ENCODE peak calls at places on chromosome 7, in ten cellular contexts. One of them, this sample, is unnamed.

GRCh38 chr7:157621131-157621681 is 284.4 kb downstream of the DNAJB6 start:
- DNase-seq in AG04450: no peak
- DNase-seq in pancreas: no peak
- DNase-seq in OCI-LY7: no peak
- DNase-seq in Calu3: no peak
- DNase-seq in endothelial cell: no peak
- DNase-seq in psoas muscle: peak
- DNase-seq in AG09319: no peak
- DNase-seq in foreskin fibroblast: no peak
- DNase-seq in fibroblast of pulmonary artery: no peak
- DNase-seq in this sample: no peak

GRCh38 chr7:8511810-8512209 is 78.4 kb downstream of the NXPH1 start:
- DNase-seq in fibroblast of pulmonary artery: no peak
- DNase-seq in psoas muscle: no peak
- DNase-seq in OCI-LY7: no peak
- DNase-seq in foreskin fibroblast: no peak
- DNase-seq in AG09319: no peak
- DNase-seq in Calu3: no peak
- DNase-seq in pancreas: no peak
- DNase-seq in AG04450: no peak
- DNase-seq in endothelial cell: no peak
- DNase-seq in this sample: no peak

GRCh38 chr7:28130277-28130676 is 50.3 kb downstream of the JAZF1 start:
- DNase-seq in Calu3: no peak
- DNase-seq in OCI-LY7: no peak
- DNase-seq in AG04450: peak
- DNase-seq in foreskin fibroblast: peak
- DNase-seq in endothelial cell: no peak
- DNase-seq in fibroblast of pulmonary artery: peak
- DNase-seq in AG09319: peak
- DNase-seq in psoas muscle: no peak
- DNase-seq in pancreas: no peak
- DNase-seq in this sample: peak

GRCh38 chr7:88243345-88243909 is 23.6 kb upstream of the SRI start:
- DNase-seq in foreskin fibroblast: peak
- DNase-seq in psoas muscle: no peak
- DNase-seq in endothelial cell: peak
- DNase-seq in AG09319: no peak
- DNase-seq in pancreas: no peak
- DNase-seq in fibroblast of pulmonary artery: peak
- DNase-seq in Calu3: peak
- DNase-seq in OCI-LY7: peak
- DNase-seq in AG04450: no peak
- DNase-seq in this sample: peak

GRCh38 chr7:25933921-25934320 is 218.1 kb upstream of the NFE2L3 start:
- DNase-seq in AG09319: no peak
- DNase-seq in foreskin fibroblast: no peak
- DNase-seq in OCI-LY7: no peak
- DNase-seq in Calu3: no peak
- DNase-seq in pancreas: no peak
- DNase-seq in fibroblast of pulmonary artery: no peak
- DNase-seq in endothelial cell: no peak
- DNase-seq in psoas muscle: no peak
- DNase-seq in AG04450: no peak
- DNase-seq in this sample: no peak

GRCh38 chr7:68384581-68384980 is 1213.7 kb upstream of the AUTS2 start:
- DNase-seq in AG09319: no peak
- DNase-seq in pancreas: no peak
- DNase-seq in endothelial cell: no peak
- DNase-seq in fibroblast of pulmonary artery: no peak
- DNase-seq in psoas muscle: no peak
- DNase-seq in foreskin fibroblast: no peak
- DNase-seq in Calu3: no peak
- DNase-seq in AG04450: no peak
- DNase-seq in OCI-LY7: no peak
- DNase-seq in this sample: no peak

GRCh38 chr7:4700577-4701235 is 18.6 kb downstream of the FOXK1 start:
- DNase-seq in endothelial cell: no peak
- DNase-seq in pancreas: no peak
- DNase-seq in foreskin fibroblast: no peak
- DNase-seq in AG09319: no peak
- DNase-seq in psoas muscle: no peak
- DNase-seq in Calu3: no peak
- DNase-seq in OCI-LY7: no peak
- DNase-seq in AG04450: peak
- DNase-seq in fibroblast of pulmonary artery: peak
- DNase-seq in this sample: no peak

GRCh38 chr7:158684329-158684728 is 20.3 kb downstream of the NCAPG2 start:
- DNase-seq in Calu3: no peak
- DNase-seq in OCI-LY7: no peak
- DNase-seq in endothelial cell: no peak
- DNase-seq in fibroblast of pulmonary artery: peak
- DNase-seq in foreskin fibroblast: no peak
- DNase-seq in AG09319: no peak
- DNase-seq in pancreas: no peak
- DNase-seq in psoas muscle: no peak
- DNase-seq in AG04450: no peak
- DNase-seq in this sample: no peak

GRCh38 chr7:45347804-45348203 is 190.2 kb downstream of the RAMP3 start:
- DNase-seq in fibroblast of pulmonary artery: no peak
- DNase-seq in Calu3: no peak
- DNase-seq in AG09319: peak
- DNase-seq in OCI-LY7: no peak
- DNase-seq in foreskin fibroblast: peak
- DNase-seq in pancreas: no peak
- DNase-seq in psoas muscle: no peak
- DNase-seq in endothelial cell: no peak
- DNase-seq in AG04450: no peak
- DNase-seq in this sample: peak

GRCh38 chr7:31307941-31308340 is 32.6 kb downstream of the NEUROD6 start:
- DNase-seq in fibroblast of pulmonary artery: no peak
- DNase-seq in OCI-LY7: no peak
- DNase-seq in AG09319: no peak
- DNase-seq in AG04450: no peak
- DNase-seq in foreskin fibroblast: no peak
- DNase-seq in Calu3: no peak
- DNase-seq in psoas muscle: no peak
- DNase-seq in pancreas: no peak
- DNase-seq in endothelial cell: no peak
- DNase-seq in this sample: no peak

GRCh38 chr7:75058406-75058805 is 15.2 kb downstream of the RCC1L start:
- DNase-seq in pancreas: no peak
- DNase-seq in AG04450: no peak
- DNase-seq in Calu3: no peak
- DNase-seq in AG09319: no peak
- DNase-seq in fibroblast of pulmonary artery: no peak
- DNase-seq in psoas muscle: peak
- DNase-seq in endothelial cell: no peak
- DNase-seq in foreskin fibroblast: no peak
- DNase-seq in OCI-LY7: no peak
- DNase-seq in this sample: no peak

GRCh38 chr7:136845899-136846465 is 22.5 kb upstream of the CHRM2 start:
- DNase-seq in fibroblast of pulmonary artery: no peak
- DNase-seq in psoas muscle: no peak
- DNase-seq in foreskin fibroblast: peak
- DNase-seq in AG04450: no peak
- DNase-seq in AG09319: no peak
- DNase-seq in endothelial cell: no peak
- DNase-seq in OCI-LY7: no peak
- DNase-seq in pancreas: no peak
- DNase-seq in Calu3: no peak
- DNase-seq in this sample: no peak

GRCh38 chr7:30162622-30163124 is 27.9 kb downstream of the MTURN start:
- DNase-seq in AG09319: peak
- DNase-seq in fibroblast of pulmonary artery: peak
- DNase-seq in Calu3: no peak
- DNase-seq in AG04450: no peak
- DNase-seq in psoas muscle: no peak
- DNase-seq in pancreas: no peak
- DNase-seq in OCI-LY7: no peak
- DNase-seq in endothelial cell: no peak
- DNase-seq in foreskin fibroblast: peak
- DNase-seq in this sample: no peak

GRCh38 chr7:130909161-130909836 is 175.3 kb upstream of the KLF14 start:
- DNase-seq in pancreas: no peak
- DNase-seq in psoas muscle: no peak
- DNase-seq in foreskin fibroblast: no peak
- DNase-seq in endothelial cell: no peak
- DNase-seq in AG04450: no peak
- DNase-seq in Calu3: no peak
- DNase-seq in fibroblast of pulmonary artery: no peak
- DNase-seq in AG09319: no peak
- DNase-seq in OCI-LY7: no peak
- DNase-seq in this sample: no peak

GRCh38 chr7:29627631-29628030 is 64.0 kb downstream of the PRR15 start:
- DNase-seq in endothelial cell: no peak
- DNase-seq in foreskin fibroblast: no peak
- DNase-seq in OCI-LY7: no peak
- DNase-seq in AG09319: no peak
- DNase-seq in psoas muscle: no peak
- DNase-seq in AG04450: no peak
- DNase-seq in fibroblast of pulmonary artery: no peak
- DNase-seq in Calu3: no peak
- DNase-seq in pancreas: no peak
- DNase-seq in this sample: no peak

GRCh38 chr7:82789883-82790609 is 346.5 kb upstream of the CACNA2D1 start:
- DNase-seq in foreskin fibroblast: peak
- DNase-seq in AG04450: no peak
- DNase-seq in pancreas: no peak
- DNase-seq in OCI-LY7: no peak
- DNase-seq in endothelial cell: no peak
- DNase-seq in psoas muscle: no peak
- DNase-seq in Calu3: no peak
- DNase-seq in AG09319: no peak
- DNase-seq in fibroblast of pulmonary artery: peak
- DNase-seq in this sample: no peak

GRCh38 chr7:51645707-51646298 is 329.2 kb upstream of the COBL start:
- DNase-seq in pancreas: no peak
- DNase-seq in foreskin fibroblast: no peak
- DNase-seq in Calu3: peak
- DNase-seq in AG09319: no peak
- DNase-seq in fibroblast of pulmonary artery: no peak
- DNase-seq in psoas muscle: no peak
- DNase-seq in AG04450: no peak
- DNase-seq in OCI-LY7: no peak
- DNase-seq in endothelial cell: no peak
- DNase-seq in this sample: no peak
- TF ChIP-seq CTCF in pancreas: no peak
- TF ChIP-seq CTCF in foreskin fibroblast: no peak
- TF ChIP-seq CTCF in Calu3: no peak
- TF ChIP-seq CTCF in AG09319: no peak
- TF ChIP-seq CTCF in fibroblast of pulmonary artery: no peak
- TF ChIP-seq CTCF in psoas muscle: no peak
- TF ChIP-seq CTCF in AG04450: no peak
- TF ChIP-seq CTCF in OCI-LY7: no peak
- TF ChIP-seq CTCF in endothelial cell: no peak
- TF ChIP-seq CTCF in this sample: no peak

GRCh38 chr7:148318838-148319237 is 271.7 kb upstream of the C7orf33 start:
- DNase-seq in pancreas: no peak
- DNase-seq in Calu3: no peak
- DNase-seq in psoas muscle: no peak
- DNase-seq in AG04450: no peak
- DNase-seq in fibroblast of pulmonary artery: no peak
- DNase-seq in endothelial cell: no peak
- DNase-seq in foreskin fibroblast: no peak
- DNase-seq in AG09319: no peak
- DNase-seq in OCI-LY7: no peak
- DNase-seq in this sample: no peak

GRCh38 chr7:148319316-148319808 is 271.2 kb upstream of the C7orf33 start:
- DNase-seq in endothelial cell: no peak
- DNase-seq in fibroblast of pulmonary artery: no peak
- DNase-seq in foreskin fibroblast: no peak
- DNase-seq in psoas muscle: no peak
- DNase-seq in OCI-LY7: no peak
- DNase-seq in Calu3: no peak
- DNase-seq in pancreas: no peak
- DNase-seq in AG09319: no peak
- DNase-seq in AG04450: no peak
- DNase-seq in this sample: no peak

GRCh38 chr7:148318092-148318756 is 272.3 kb upstream of the C7orf33 start:
- DNase-seq in AG09319: no peak
- DNase-seq in AG04450: no peak
- DNase-seq in OCI-LY7: no peak
- DNase-seq in fibroblast of pulmonary artery: no peak
- DNase-seq in pancreas: no peak
- DNase-seq in endothelial cell: no peak
- DNase-seq in Calu3: no peak
- DNase-seq in psoas muscle: no peak
- DNase-seq in foreskin fibroblast: no peak
- DNase-seq in this sample: no peak
- TF ChIP-seq CTCF in AG09319: no peak
- TF ChIP-seq CTCF in AG04450: no peak
- TF ChIP-seq CTCF in OCI-LY7: no peak
- TF ChIP-seq CTCF in fibroblast of pulmonary artery: no peak
- TF ChIP-seq CTCF in pancreas: no peak
- TF ChIP-seq CTCF in endothelial cell: no peak
- TF ChIP-seq CTCF in Calu3: no peak
- TF ChIP-seq CTCF in psoas muscle: no peak
- TF ChIP-seq CTCF in foreskin fibroblast: no peak
- TF ChIP-seq CTCF in this sample: no peak

DNA sequence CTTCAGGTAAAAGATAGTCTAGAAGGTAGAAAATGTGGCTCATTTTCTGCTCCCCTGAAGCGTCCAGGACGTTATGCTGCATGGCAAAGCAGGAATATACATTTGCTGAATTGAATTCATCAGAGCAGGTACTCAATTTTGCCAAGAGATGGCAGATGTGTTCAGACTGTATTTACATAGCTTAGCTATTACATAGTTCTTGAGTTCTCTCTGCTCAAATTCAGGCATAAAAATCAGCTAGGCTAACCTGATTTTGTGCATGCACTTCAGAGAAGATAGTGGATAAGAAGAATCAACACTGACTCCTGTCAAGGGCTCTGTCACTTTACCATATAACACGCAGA is 209.2 kb upstream of the FAM3C start:
- DNase-seq in pancreas: no peak
- DNase-seq in AG09319: no peak
- DNase-seq in psoas muscle: no peak
- DNase-seq in fibroblast of pulmonary artery: peak
- DNase-seq in OCI-LY7: no peak
- DNase-seq in foreskin fibroblast: no peak
- DNase-seq in endothelial cell: no peak
- DNase-seq in Calu3: peak
- DNase-seq in AG04450: no peak
- DNase-seq in this sample: no peak
- TF ChIP-seq CTCF in pancreas: no peak
- TF ChIP-seq CTCF in AG09319: peak
- TF ChIP-seq CTCF in psoas muscle: no peak
- TF ChIP-seq CTCF in fibroblast of pulmonary artery: peak
- TF ChIP-seq CTCF in OCI-LY7: no peak
- TF ChIP-seq CTCF in foreskin fibroblast: no peak
- TF ChIP-seq CTCF in endothelial cell: no peak
- TF ChIP-seq CTCF in Calu3: peak
- TF ChIP-seq CTCF in AG04450: peak
- TF ChIP-seq CTCF in this sample: no peak

DNA sequence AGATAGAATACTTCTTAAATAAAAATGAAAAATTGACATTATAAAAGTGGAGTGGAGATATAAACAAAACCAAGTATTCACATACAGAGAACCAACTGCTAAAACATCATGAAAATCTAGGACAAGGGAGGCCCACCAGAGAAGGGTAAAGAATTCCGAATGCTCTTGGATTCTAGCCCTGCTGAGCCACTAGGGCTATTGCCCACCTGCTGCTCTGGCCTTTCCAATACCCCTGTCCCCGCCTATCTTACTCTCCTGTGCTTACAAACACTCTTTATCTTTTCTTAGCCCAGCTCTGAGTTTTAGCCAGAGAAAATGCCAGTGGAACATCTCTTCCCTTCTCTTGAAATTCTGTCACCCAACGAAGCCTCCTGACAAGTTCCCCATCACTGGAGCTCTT is 100.3 kb downstream of the MACC1 start:
- DNase-seq in pancreas: no peak
- DNase-seq in AG04450: no peak
- DNase-seq in AG09319: no peak
- DNase-seq in psoas muscle: no peak
- DNase-seq in endothelial cell: no peak
- DNase-seq in fibroblast of pulmonary artery: no peak
- DNase-seq in OCI-LY7: no peak
- DNase-seq in foreskin fibroblast: no peak
- DNase-seq in Calu3: no peak
- DNase-seq in this sample: no peak
- TF ChIP-seq CTCF in pancreas: no peak
- TF ChIP-seq CTCF in AG04450: no peak
- TF ChIP-seq CTCF in AG09319: no peak
- TF ChIP-seq CTCF in psoas muscle: no peak
- TF ChIP-seq CTCF in endothelial cell: no peak
- TF ChIP-seq CTCF in fibroblast of pulmonary artery: no peak
- TF ChIP-seq CTCF in OCI-LY7: no peak
- TF ChIP-seq CTCF in foreskin fibroblast: no peak
- TF ChIP-seq CTCF in Calu3: no peak
- TF ChIP-seq CTCF in this sample: no peak

This sample was measured in HFF-Myc.